ENCODE peak calls at places on chromosomes 11 and 22, in seven cellular contexts. D is kidney, Q is transverse colon, M is tibial artery, T is neural progenitor cell, I is pancreas, G is adrenal gland. A is an unnamed sample. For H3K36me3 and H3K9me3, the result is how much of the 10 kb centered on the place peaks cover.

GRCh38 chr22:23063539-23064380 is 6.6 kb upstream of the GNAZ start:
- DNase-seq in T (no peak), D (peak), I (peak), G (peak), Q (no peak), M (peak), A (peak)

GRCh38 chr22:22882033-22882717 is 5.4 kb upstream of the IGLL5 start:
- DNase-seq in D (peak), I (no peak), Q (peak), G (peak), M (peak), T (no peak), A (no peak)

GRCh38 chr11:119909495-119909894 is 180.5 kb upstream of the NECTIN1 start:
- DNase-seq in M (no peak), T (no peak), Q (no peak), D (no peak), I (no peak), G (no peak), A (no peak)

GRCh38 chr11:68508425-68508824 is 47.9 kb downstream of the PPP6R3 start:
- DNase-seq in G (no peak), M (no peak), I (no peak), D (no peak), T (no peak), Q (no peak), A (no peak)

GRCh38 chr11:70857885-70858284 is 394.5 kb downstream of the SHANK2 start:
- DNase-seq in Q (no peak), T (no peak), M (no peak), I (no peak), D (no peak), G (no peak), A (no peak)

GRCh38 chr11:115920841-115921480 is 416.7 kb upstream of the CADM1 start:
- DNase-seq in G (no peak), I (no peak), Q (no peak), D (peak), M (no peak), T (peak), A (no peak)

GRCh38 chr11:58919561-58919960 is 19.7 kb upstream of the GLYATL1 start:
- DNase-seq in Q (no peak), T (no peak), I (no peak), G (no peak), M (no peak), D (no peak), A (no peak)

GRCh38 chr22:36405671-36406070 is 17.9 kb upstream of the MYH9 start:
- DNase-seq in D (no peak), M (peak), G (no peak), T (no peak), I (no peak), Q (peak), A (no peak)

GRCh38 chr22:29914165-29914564 is 31.2 kb downstream of the MTMR3 start:
- DNase-seq in T (no peak), Q (no peak), I (no peak), D (no peak), M (no peak), G (no peak), A (no peak)

GRCh38 chr11:62707277-62707771 is at the start of the genes BSCL2 and GNG3:
- DNase-seq in I (peak), Q (no peak), G (peak), M (peak), D (no peak), T (peak), A (peak)

GRCh38 chr22:43878079-43878795 is 13.6 kb downstream of the PNPLA5 start:
- DNase-seq in D (peak), M (no peak), Q (no peak), G (no peak), I (no peak), T (no peak), A (no peak)

GRCh38 chr22:49825944-49826602 is 1.6 kb downstream of the BRD1 start:
- DNase-seq in M (no peak), I (peak), G (no peak), D (peak), T (no peak), Q (peak), A (peak)

GRCh38 chr22:19517171-19517500 is 7.1 kb downstream of the CLDN5 start:
- DNase-seq in Q (no peak), M (peak), D (no peak), G (no peak), I (no peak), T (no peak), A (no peak)
- H3K36me3 ChIP-seq in Q (under half), M (under half), D (under half), G (under half), I (under half), T (under half), A (under half)

GRCh38 chr11:60318726-60319125 is 8.3 kb upstream of the MS4A6E start:
- DNase-seq in G (no peak), M (no peak), D (no peak), T (no peak), Q (no peak), I (no peak), A (no peak)
- H3K9me3 ChIP-seq in G (under half), M (under half), D (under half), T (under half), Q (under half), I (under half), A (under half)

DNA sequence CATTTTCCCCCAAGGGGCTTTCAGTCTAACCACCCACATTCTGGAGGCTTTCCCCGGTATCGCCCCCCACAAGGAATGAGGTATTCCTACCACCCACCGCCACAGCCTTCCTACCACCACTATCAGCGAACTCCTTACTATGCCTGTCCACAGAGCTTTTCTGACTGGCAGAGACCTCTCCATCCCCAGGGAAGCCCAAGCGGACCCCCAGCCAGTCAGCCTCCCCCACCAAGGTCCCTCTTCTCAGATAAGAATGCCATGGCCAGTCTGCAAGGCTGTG is 14.6 kb upstream of the SLC25A18 start:
- DNase-seq in D (no peak), T (no peak), I (no peak), M (no peak), G (no peak), Q (no peak), A (no peak)
- H3K36me3 ChIP-seq in D (under half), T (under half), I (under half), M (under half), G (under half), Q (under half), A (half or more)

GRCh38 chr22:47777426-47777825 is 1015.0 kb downstream of the TBC1D22A start:
- DNase-seq in M (no peak), G (no peak), D (no peak), Q (no peak), I (no peak), T (no peak), A (no peak)
- H3K9me3 ChIP-seq in M (under half), G (under half), D (under half), Q (under half), I (under half), T (under half), A (under half)

GRCh38 chr11:17498475-17498874 is 21.8 kb upstream of the ABCC8 start:
- DNase-seq in D (peak), I (no peak), G (no peak), T (peak), Q (no peak), M (no peak), A (no peak)
- H3K36me3 ChIP-seq in D (under half), I (under half), G (under half), T (under half), Q (under half), M (under half), A (under half)

A was measured in right lobe of liver.